ENCODE peak calls at places on chromosomes 4 and X, in four cellular contexts. Z, O, G and I are unnamed samples.

GRCh38 chr4:82005153-82005552 is 368.6 kb downstream of the HNRNPD start:
- DNase-seq in O (no peak), Z (no peak), G (no peak), I (no peak)

GRCh38 chr4:105495667-105496066 is 21.8 kb upstream of the PPA2 start:
- DNase-seq in Z (no peak), G (no peak), O (no peak), I (no peak)

GRCh38 chrX:17706676-17707075 is 30.6 kb upstream of the SCML1 start:
- DNase-seq in Z (no peak), O (no peak), G (peak), I (peak)

GRCh38 chr4:141643557-141643956 is 7.2 kb downstream of the IL15 start:
- DNase-seq in Z (no peak), G (peak), O (no peak), I (no peak)

GRCh38 chrX:38816158-38816557 is 14.9 kb downstream of the MID1IP1 start:
- DNase-seq in O (no peak), G (no peak), Z (no peak), I (no peak)

GRCh38 chr4:133574248-133574647 is 425.2 kb downstream of the PCDH10 start:
- DNase-seq in Z (no peak), G (no peak), O (no peak), I (no peak)

GRCh38 chr4:43242611-43243010 is 350.1 kb downstream of the GRXCR1 start:
- DNase-seq in O (no peak), G (peak), Z (no peak), I (no peak)

GRCh38 chr4:78069309-78069708 is 12.2 kb downstream of the FRAS1 start:
- DNase-seq in O (no peak), G (no peak), Z (no peak), I (no peak)

GRCh38 chr4:48902266-48902665 is 4.3 kb downstream of the OCIAD2 start:
- DNase-seq in Z (no peak), G (peak), O (no peak), I (no peak)

GRCh38 chr4:121138445-121138844 is 25.7 kb downstream of the TNIP3 start:
- DNase-seq in Z (no peak), O (no peak), G (no peak), I (peak)

GRCh38 chr4:17283832-17284231 is 228.1 kb downstream of the QDPR start:
- DNase-seq in O (peak), Z (no peak), G (no peak), I (no peak)

GRCh38 chr4:1040344-1041146 is 29.1 kb downstream of the FGFRL1 start:
- DNase-seq in G (no peak), Z (no peak), O (no peak), I (no peak)

GRCh38 chr4:110287130-110287529 is 88.7 kb upstream of the ELOVL6 start:
- DNase-seq in O (no peak), Z (no peak), G (peak), I (no peak)

GRCh38 chr4:165651901-165652300 is 221.1 kb upstream of the TLL1 start:
- DNase-seq in G (no peak), O (no peak), Z (no peak), I (no peak)

GRCh38 chrX:73398185-73398914 is 48.5 kb upstream of the CDX4 start:
- DNase-seq in G (no peak), Z (no peak), O (no peak), I (no peak)

GRCh38 chr4:73870260-73870659 is 1.1 kb downstream of the CXCL1 start:
- DNase-seq in O (no peak), G (no peak), Z (peak), I (no peak)

GRCh38 chr4:14596904-14597303 is 405.4 kb upstream of the CPEB2 start:
- DNase-seq in G (no peak), O (no peak), Z (no peak), I (no peak)

GRCh38 chr4:139669859-139670258 is 4.2 kb downstream of the MGST2 start:
- DNase-seq in O (no peak), G (no peak), Z (no peak), I (no peak)

GRCh38 chr4:174086829-174087799 is 196.4 kb downstream of the FBXO8 start:
- DNase-seq in O (peak), G (no peak), Z (no peak), I (no peak)

GRCh38 chr4:8352368-8353157 is 83.0 kb downstream of the HTRA3 start:
- DNase-seq in Z (no peak), O (no peak), G (no peak), I (no peak)

GRCh38 chr4:8675383-8675782 is 82.8 kb downstream of the CPZ start:
- DNase-seq in Z (no peak), G (peak), O (no peak), I (peak)

GRCh38 chr4:185637162-185637875 is 102.0 kb upstream of the PDLIM3 start:
- DNase-seq in Z (no peak), G (no peak), O (no peak), I (peak)

GRCh38 chrX:152204919-152205318 is 66.5 kb upstream of the MAGEA10 start:
- DNase-seq in G (no peak), O (no peak), Z (no peak), I (no peak)